ENCODE peak calls at places on chromosome X, in eight cellular contexts. One of them, this sample, is unnamed.

GRCh38 chrX:46376246-46376885 is 168.9 kb downstream of the ZNF674 start:
- DNase-seq in GM18507: peak
- DNase-seq in prostate gland: peak
- DNase-seq in AG08396: peak
- DNase-seq in smooth muscle cell of the brain vasculature: peak
- DNase-seq in NCI-H1417: peak
- DNase-seq in foreskin fibroblast: peak
- DNase-seq in HFF-Myc: peak
- DNase-seq in this sample: no peak

GRCh38 chrX:13152511-13152868 is 108.1 kb upstream of the FAM9C start:
- DNase-seq in GM18507: no peak
- DNase-seq in prostate gland: no peak
- DNase-seq in AG08396: no peak
- DNase-seq in smooth muscle cell of the brain vasculature: no peak
- DNase-seq in NCI-H1417: no peak
- DNase-seq in foreskin fibroblast: no peak
- DNase-seq in HFF-Myc: no peak
- DNase-seq in this sample: no peak

GRCh38 chrX:16653424-16653823 is 3.5 kb downstream of the S100G start:
- DNase-seq in GM18507: no peak
- DNase-seq in prostate gland: no peak
- DNase-seq in AG08396: no peak
- DNase-seq in smooth muscle cell of the brain vasculature: no peak
- DNase-seq in NCI-H1417: no peak
- DNase-seq in foreskin fibroblast: no peak
- DNase-seq in HFF-Myc: no peak
- DNase-seq in this sample: no peak

GRCh38 chrX:47862680-47863079 is 26.0 kb downstream of the ZNF81 start:
- DNase-seq in GM18507: no peak
- DNase-seq in prostate gland: no peak
- DNase-seq in AG08396: no peak
- DNase-seq in smooth muscle cell of the brain vasculature: no peak
- DNase-seq in NCI-H1417: no peak
- DNase-seq in foreskin fibroblast: no peak
- DNase-seq in HFF-Myc: no peak
- DNase-seq in this sample: no peak

GRCh38 chrX:49139713-49140112 is 16.2 kb upstream of the GPKOW start:
- DNase-seq in GM18507: no peak
- DNase-seq in prostate gland: no peak
- DNase-seq in AG08396: no peak
- DNase-seq in smooth muscle cell of the brain vasculature: no peak
- DNase-seq in NCI-H1417: no peak
- DNase-seq in foreskin fibroblast: no peak
- DNase-seq in HFF-Myc: no peak
- DNase-seq in this sample: no peak

GRCh38 chrX:97027384-97027922 is 143.7 kb downstream of the RPA4 start:
- DNase-seq in GM18507: no peak
- DNase-seq in prostate gland: no peak
- DNase-seq in AG08396: no peak
- DNase-seq in smooth muscle cell of the brain vasculature: no peak
- DNase-seq in NCI-H1417: peak
- DNase-seq in foreskin fibroblast: no peak
- DNase-seq in HFF-Myc: no peak
- DNase-seq in this sample: no peak

GRCh38 chrX:69618803-69619202 is 2.9 kb downstream of the EDA start:
- DNase-seq in GM18507: no peak
- DNase-seq in prostate gland: peak
- DNase-seq in AG08396: peak
- DNase-seq in smooth muscle cell of the brain vasculature: no peak
- DNase-seq in NCI-H1417: peak
- DNase-seq in foreskin fibroblast: no peak
- DNase-seq in HFF-Myc: no peak
- DNase-seq in this sample: no peak

GRCh38 chrX:66672106-66672505 is 33.2 kb upstream of the EDA2R start:
- DNase-seq in GM18507: no peak
- DNase-seq in prostate gland: no peak
- DNase-seq in AG08396: no peak
- DNase-seq in smooth muscle cell of the brain vasculature: no peak
- DNase-seq in NCI-H1417: no peak
- DNase-seq in foreskin fibroblast: peak
- DNase-seq in HFF-Myc: no peak
- DNase-seq in this sample: no peak